ENCODE peak calls at places on chromosomes 7 and 10, in four cellular contexts. C, L, G and W are unnamed samples.

GRCh38 chr10:67818323-67818722 is 19.7 kb downstream of the DNAJC12 start:
- DNase-seq in L (no peak), C (no peak), G (peak; percentile 60), W (no peak)

GRCh38 chr10:97479939-97480338 is 18.3 kb downstream of the MMS19 start:
- DNase-seq in C (no peak), L (no peak), G (no peak), W (no peak)

GRCh38 chr10:85319150-85319549 is 990.8 kb downstream of the CCSER2 start:
- DNase-seq in G (peak; percentile 2), C (no peak), L (no peak), W (no peak)

GRCh38 chr10:96261930-96262329 is 9.4 kb downstream of the BLNK start:
- DNase-seq in L (peak; percentile 39), G (no peak), C (no peak), W (no peak)

GRCh38 chr7:51236470-51237127 is 80.0 kb downstream of the COBL start:
- DNase-seq in G (no peak), C (no peak), L (no peak), W (no peak)

GRCh38 chr10:99913831-99914235 is 95.9 kb downstream of the DNMBP start:
- DNase-seq in G (no peak), C (no peak), L (peak; percentile 63), W (no peak)

GRCh38 chr7:2082357-2083038 is 150.2 kb downstream of the MAD1L1 start:
- DNase-seq in G (no peak), C (no peak), L (no peak), W (no peak)

GRCh38 chr10:28679941-28680752 is 2.8 kb downstream of the BAMBI start:
- DNase-seq in G (no peak), L (no peak), C (no peak), W (no peak)

GRCh38 chr7:131166066-131166465 is 161.6 kb upstream of the MKLN1 start:
- DNase-seq in C (no peak), G (no peak), L (no peak), W (no peak)

GRCh38 chr10:133083422-133084100 is 4.2 kb upstream of the ADGRA1 start:
- DNase-seq in C (no peak), G (no peak), L (no peak), W (no peak)

GRCh38 chr7:107373354-107373753 is 96.5 kb upstream of the GPR22 start:
- DNase-seq in G (no peak), C (no peak), L (no peak), W (no peak)

GRCh38 chr7:107370816-107371215 is 99.0 kb upstream of the GPR22 start:
- DNase-seq in L (no peak), G (no peak), C (no peak), W (no peak)

GRCh38 chr7:107372298-107372697 is 97.6 kb upstream of the GPR22 start:
- DNase-seq in G (no peak), L (no peak), C (no peak), W (no peak)
- H3K27ac ChIP-seq in G (no peak overlapping the region), L (no peak overlapping the region), C (peak overlapping the region; percentile 17), W (no peak overlapping the region)

DNA sequence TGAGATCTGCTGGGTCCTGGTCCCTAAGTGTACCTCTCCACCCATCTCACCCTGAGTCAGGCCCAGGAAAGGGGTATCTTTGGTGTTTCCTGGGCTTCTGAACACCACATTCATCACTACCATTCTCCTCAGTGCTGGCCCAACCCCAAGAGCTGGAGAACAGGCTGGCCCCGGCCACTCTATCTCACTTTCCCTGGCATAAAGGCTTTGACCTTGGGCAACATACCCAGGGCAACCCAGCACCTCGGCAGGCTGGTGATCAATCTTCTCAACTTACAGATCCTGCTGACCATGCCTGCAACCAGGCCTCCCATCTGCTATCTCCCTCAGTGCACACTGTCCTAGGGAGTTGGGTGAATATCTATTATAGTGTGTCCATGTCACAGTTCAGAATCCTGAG is 2.1 kb downstream of the VSIR start:
- DNase-seq in L (no peak), C (peak; percentile 63), G (no peak), W (no peak)
- H3K27ac ChIP-seq in L (peak overlapping the region; percentile 98), C (peak overlapping the region; percentile 99), G (no peak overlapping the region), W (peak overlapping the region; percentile 93)

GRCh38 chr7:27080844-27081423 is 14.9 kb downstream of the HOXA1 start:
- DNase-seq in L (no peak), G (no peak), C (no peak), W (no peak)
- H3K27ac ChIP-seq in L (no peak overlapping the region), G (peak overlapping the region; percentile 79), C (no peak overlapping the region), W (no peak overlapping the region)

GRCh38 chr7:148787571-148788295 is 89.0 kb downstream of the CUL1 start:
- DNase-seq in L (no peak), G (no peak), C (no peak), W (no peak)
- H3K27ac ChIP-seq in L (no peak overlapping the region), G (no peak overlapping the region), C (no peak overlapping the region), W (no peak overlapping the region)

DNA sequence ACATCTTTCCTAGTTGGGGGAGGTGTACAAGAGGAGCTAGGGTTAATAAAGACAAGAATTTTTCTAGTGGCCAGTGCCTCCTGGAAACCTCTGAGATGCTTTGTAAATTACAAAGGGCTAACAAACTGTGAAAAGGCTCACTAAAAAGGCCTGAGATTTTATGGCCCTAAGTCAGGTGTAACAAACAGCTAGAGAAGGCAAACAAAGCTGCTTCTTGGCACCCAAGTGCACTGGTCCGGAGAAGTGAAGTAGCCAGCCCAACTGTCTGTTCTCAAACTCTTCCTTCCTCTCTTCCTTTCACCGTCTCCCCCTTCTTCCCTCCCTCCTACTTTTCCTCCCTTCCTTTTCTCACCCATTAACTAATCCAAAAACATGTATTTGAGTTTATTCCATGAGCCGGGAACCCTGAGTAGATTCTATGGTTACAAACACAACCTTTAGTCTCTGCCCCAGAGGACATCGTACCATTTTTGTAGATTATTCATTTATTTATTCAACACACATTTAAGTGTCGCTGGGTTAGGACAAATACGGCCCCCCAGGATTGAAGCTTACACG is 143.4 kb upstream of the PCGF5 start:
- DNase-seq in L (no peak), G (no peak), C (no peak), W (no peak)
- H3K27ac ChIP-seq in L (peak overlapping the region; percentile 28), G (no peak overlapping the region), C (peak overlapping the region; percentile 90), W (no peak overlapping the region)

DNA sequence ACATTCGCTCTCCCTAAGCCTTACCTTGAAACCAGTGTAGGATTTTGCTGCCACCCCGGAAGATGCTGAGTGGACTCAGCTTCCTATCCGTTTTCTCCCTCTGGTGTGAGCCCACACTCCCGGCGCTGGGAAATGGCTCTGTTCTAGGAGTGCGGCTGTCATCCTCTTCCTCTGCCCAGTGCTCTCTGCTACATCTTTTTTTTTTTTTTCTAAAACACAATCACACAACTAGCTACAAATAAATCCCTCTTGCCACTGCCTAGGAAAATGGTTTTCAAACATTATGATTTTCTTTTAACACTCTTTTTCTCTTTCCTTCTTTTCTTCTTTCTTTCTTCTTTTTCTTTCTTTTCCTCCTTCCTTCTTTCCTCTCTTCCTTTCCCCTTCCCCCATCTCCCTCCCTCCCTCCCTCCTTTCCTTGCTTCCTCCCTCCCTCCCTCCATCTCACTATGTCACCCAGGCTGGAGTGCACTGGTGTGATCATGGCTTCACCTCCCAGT is 27.9 kb upstream of the NMT2 start:
- DNase-seq in L (no peak), C (no peak), G (no peak), W (no peak)
- H3K27ac ChIP-seq in L (no peak overlapping the region), C (peak overlapping the region; percentile 75), G (no peak overlapping the region), W (no peak overlapping the region)

GRCh38 chr7:28747404-28747803 is 210.7 kb downstream of the TRIL start:
- DNase-seq in L (no peak), C (no peak), G (no peak), W (no peak)
- H3K27ac ChIP-seq in L (no peak overlapping the region), C (no peak overlapping the region), G (no peak overlapping the region), W (peak overlapping the region; percentile 63)

DNA sequence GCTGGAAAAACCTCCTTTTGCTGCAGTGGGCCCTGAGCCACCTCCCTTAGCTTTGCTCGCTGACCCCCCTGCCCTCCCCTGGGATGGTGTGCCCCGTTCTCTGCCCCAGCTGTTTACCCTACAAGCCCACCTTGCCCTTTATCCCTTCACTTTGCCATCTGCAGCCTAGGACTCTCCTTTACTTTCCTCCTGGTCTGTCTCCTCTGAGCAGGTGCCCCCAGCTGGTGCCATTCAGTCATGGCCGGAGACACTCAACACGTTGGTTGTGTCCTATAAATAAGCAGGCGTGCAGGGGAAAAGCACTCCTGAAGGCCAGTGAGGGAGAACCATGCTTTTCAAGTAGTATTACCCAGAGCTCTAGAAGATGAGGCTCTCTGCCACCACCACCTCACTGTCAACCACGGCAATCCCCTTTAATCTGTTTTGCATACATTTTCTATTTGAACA is 6.1 kb downstream of the RASSF4 start:
- DNase-seq in C (no peak), G (no peak), L (no peak), W (no peak)
- H3K27ac ChIP-seq in C (peak overlapping the region; percentile 96), G (no peak overlapping the region), L (peak overlapping the region; percentile 96), W (peak overlapping the region; percentile 95)

GRCh38 chr10:36023939-36024338 is 381.8 kb upstream of the FZD8 start:
- DNase-seq in L (no peak), C (no peak), G (no peak), W (no peak)
- H3K27ac ChIP-seq in L (no peak overlapping the region), C (no peak overlapping the region), G (no peak overlapping the region), W (no peak overlapping the region)

GRCh38 chr7:69702357-69702756 is 104.1 kb downstream of the AUTS2 start:
- DNase-seq in G (no peak), L (no peak), C (no peak), W (no peak)

GRCh38 chr7:69706070-69706469 is 107.8 kb downstream of the AUTS2 start:
- DNase-seq in G (no peak), L (no peak), C (no peak), W (no peak)

GRCh38 chr7:69701241-69701741 is 103.0 kb downstream of the AUTS2 start:
- DNase-seq in G (no peak), C (no peak), L (no peak), W (no peak)

GRCh38 chr7:69699949-69700715 is 101.9 kb downstream of the AUTS2 start:
- DNase-seq in C (no peak), L (no peak), G (no peak), W (no peak)

DNA sequence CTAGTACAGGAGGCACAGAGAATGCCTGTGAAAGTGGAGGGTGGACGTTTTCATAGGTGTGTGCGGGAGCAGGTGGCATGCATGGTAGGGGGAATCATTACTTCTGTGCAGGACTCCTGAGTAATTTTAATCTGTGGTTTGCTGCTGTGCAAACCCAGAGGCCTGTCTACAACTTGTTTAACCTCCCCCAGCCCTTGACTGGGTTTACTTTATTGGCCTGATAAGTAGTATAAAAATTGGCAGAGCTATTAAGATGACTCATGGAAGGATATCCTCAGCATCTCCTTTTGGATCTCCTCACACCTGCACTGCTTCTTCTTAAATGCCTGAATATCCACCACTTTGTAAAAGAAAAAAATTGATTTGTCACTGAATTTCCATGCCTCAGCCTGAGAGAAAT is 104.8 kb downstream of the AUTS2 start:
- DNase-seq in L (no peak), G (no peak), C (no peak), W (no peak)
- H3K27ac ChIP-seq in L (no peak overlapping the region), G (no peak overlapping the region), C (no peak overlapping the region), W (no peak overlapping the region)